ENCODE peak calls at places on chromosomes 2 and 18, in ten cellular contexts. H is upper lobe of left lung, L is GM23338, W is endodermal cell, V is Karpas-422, K is HCT116, Z is heart right ventricle, D is endothelial cell of umbilical vein, M is spleen, N is ovary. Y is an unnamed sample.

GRCh38 chr2:196083601-196084000 is 15.0 kb upstream of the DNAH7 start:
- DNase-seq in H (no peak), Z (no peak), M (no peak), N (no peak), V (peak; percentile 37), D (no peak), K (no peak), W (no peak), L (no peak), Y (no peak)

GRCh38 chr2:186641132-186641806 is 51.4 kb downstream of the ITGAV start:
- DNase-seq in Z (no peak), L (no peak), H (no peak), W (no peak), M (no peak), V (no peak), K (no peak), D (no peak), N (no peak), Y (no peak)

GRCh38 chr2:237320801-237321563 is 93.0 kb downstream of the COL6A3 start:
- DNase-seq in Z (peak; percentile 73), V (no peak), M (no peak), W (no peak), H (no peak), N (no peak), D (no peak), K (no peak), L (no peak), Y (peak; percentile 86)

GRCh38 chr2:235050992-235051351 is 99.2 kb downstream of the SH3BP4 start:
- DNase-seq in H (peak; percentile 91), W (peak; percentile 49), N (peak; percentile 29), Z (peak; percentile 91), K (peak; percentile 82), V (peak; percentile 75), M (peak; percentile 75), L (no peak), D (peak; percentile 88), Y (peak; percentile 96)

GRCh38 chr2:226274143-226274542 is 525.5 kb downstream of the IRS1 start:
- DNase-seq in Z (no peak), W (no peak), V (no peak), D (no peak), K (no peak), L (no peak), N (no peak), H (no peak), M (no peak), Y (no peak)

GRCh38 chr2:120771556-120772208 is 36.0 kb downstream of the GLI2 start:
- DNase-seq in D (no peak), W (peak; percentile 44), K (no peak), H (no peak), Z (peak; percentile 45), V (no peak), M (peak; percentile 66), N (peak; percentile 61), L (no peak), Y (peak; percentile 87)

GRCh38 chr2:168816369-168816768 is 13.9 kb downstream of the NOSTRIN start:
- DNase-seq in D (no peak), W (no peak), H (no peak), M (no peak), V (no peak), K (no peak), L (no peak), Z (no peak), N (no peak), Y (no peak)

GRCh38 chr2:46170611-46171385 is 126.4 kb upstream of the EPAS1 start:
- DNase-seq in W (no peak), N (no peak), D (peak; percentile 82), K (no peak), Z (no peak), V (no peak), L (no peak), H (no peak), M (peak; percentile 43), Y (no peak)

GRCh38 chr2:237132799-237133198 is 47.1 kb downstream of the COPS8 start:
- DNase-seq in W (peak; percentile 75), V (peak; percentile 84), Z (no peak), L (peak; percentile 89), D (no peak), H (no peak), K (peak; percentile 37), M (no peak), N (no peak), Y (no peak)

GRCh38 chr2:130728007-130728454 is 839 bp upstream of the GPR148 start:
- DNase-seq in M (peak; percentile 80), W (no peak), N (no peak), H (no peak), L (peak; percentile 29), Z (no peak), D (no peak), V (no peak), K (no peak), Y (no peak)

DNA sequence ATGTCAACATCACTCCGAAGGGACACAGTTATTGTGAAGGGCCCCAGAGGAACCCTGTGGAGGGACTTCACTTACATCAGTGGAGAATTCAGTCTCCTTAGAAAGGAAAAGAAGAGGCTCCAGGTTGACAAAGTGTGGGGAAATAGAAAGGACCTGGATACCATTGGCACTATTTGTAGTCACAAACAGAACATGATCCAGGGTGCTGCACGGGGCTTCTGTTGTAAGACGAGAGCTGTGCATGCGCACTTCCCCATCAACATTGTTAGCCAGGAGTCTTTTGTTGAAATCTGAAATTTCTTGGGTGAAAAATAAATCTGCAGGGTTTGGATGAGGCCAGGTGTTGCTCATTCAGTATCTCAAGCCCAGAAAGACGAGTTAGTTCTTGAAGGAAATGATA is 2.4 kb upstream of the ALPK2 start:
- DNase-seq in M (no peak), N (no peak), D (no peak), L (no peak), W (no peak), K (no peak), H (no peak), V (no peak), Z (no peak), Y (no peak)
- H3K4me1 ChIP-seq in M (no peaks in the 10 kb centered on the region), N (no peaks in the 10 kb centered on the region), D (no peaks in the 10 kb centered on the region), L (peaks cover 10% of the 10 kb centered on the region), W (peaks cover 24% of the 10 kb centered on the region), K (peaks cover 6% of the 10 kb centered on the region), H (no peaks in the 10 kb centered on the region), V (no peaks in the 10 kb centered on the region), Z (peaks cover 5% of the 10 kb centered on the region), Y (no peaks in the 10 kb centered on the region)

DNA sequence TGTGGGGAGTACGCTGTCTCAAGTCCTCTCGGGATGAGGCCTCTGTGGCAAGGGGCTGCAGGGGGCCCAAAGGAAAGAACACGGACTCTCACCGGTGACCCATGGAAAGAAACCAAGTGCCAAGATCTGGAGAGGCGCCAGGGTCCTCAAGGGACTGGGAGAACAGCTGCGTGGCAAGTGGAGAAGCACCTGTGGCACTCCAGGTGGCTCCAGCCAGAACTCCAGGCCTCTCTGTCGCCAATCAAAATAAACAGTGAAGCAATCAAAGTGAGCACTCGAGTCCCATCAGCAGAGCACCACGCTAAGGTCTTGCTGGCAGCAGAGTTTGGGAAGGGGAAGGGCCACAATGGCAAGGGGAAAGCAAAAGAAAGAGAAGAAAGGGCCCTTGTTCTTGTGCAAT is 54.7 kb downstream of the BCL2 start:
- DNase-seq in K (no peak), Z (no peak), W (no peak), V (no peak), N (no peak), M (no peak), D (no peak), L (no peak), H (peak; percentile 78), Y (no peak)
- H3K27ac ChIP-seq in K (no peak overlapping the region), Z (no peak overlapping the region), W (no peak overlapping the region), V (no peak overlapping the region), N (no peak overlapping the region), M (no peak overlapping the region), D (no peak overlapping the region), L (no peak overlapping the region), H (no peak overlapping the region), Y (no peak overlapping the region)

GRCh38 chr2:51032748-51033355 is 920 bp upstream of the NRXN1 start:
- DNase-seq in M (no peak), Z (no peak), W (no peak), N (no peak), H (no peak), D (no peak), K (no peak), L (peak; percentile 42), V (no peak), Y (no peak)
- H3K4me3 ChIP-seq in M (no peak overlapping the region), Z (no peak overlapping the region), W (peak overlapping the region; percentile 80), N (no peak overlapping the region), H (no peak overlapping the region), D (no peak overlapping the region), K (no peak overlapping the region), L (peak overlapping the region; percentile 71), V (no peak overlapping the region), Y (no peak overlapping the region)

GRCh38 chr18:58064406-58064998 is 20.5 kb downstream of the NEDD4L start:
- DNase-seq in Z (no peak), W (no peak), D (no peak), M (no peak), N (no peak), H (no peak), K (no peak), V (no peak), L (no peak), Y (no peak)

GRCh38 chr18:58057291-58057965 is 13.4 kb downstream of the NEDD4L start:
- DNase-seq in D (no peak), K (no peak), Z (no peak), V (no peak), L (no peak), H (no peak), W (no peak), M (no peak), N (no peak), Y (no peak)

GRCh38 chr18:58058720-58059119 is 14.7 kb downstream of the NEDD4L start:
- DNase-seq in Z (no peak), V (no peak), H (no peak), W (no peak), N (no peak), K (no peak), L (no peak), D (no peak), M (no peak), Y (no peak)

GRCh38 chr18:58060254-58060653 is 16.2 kb downstream of the NEDD4L start:
- DNase-seq in K (no peak), N (no peak), H (no peak), L (no peak), V (no peak), D (no peak), Z (no peak), W (no peak), M (no peak), Y (no peak)

DNA sequence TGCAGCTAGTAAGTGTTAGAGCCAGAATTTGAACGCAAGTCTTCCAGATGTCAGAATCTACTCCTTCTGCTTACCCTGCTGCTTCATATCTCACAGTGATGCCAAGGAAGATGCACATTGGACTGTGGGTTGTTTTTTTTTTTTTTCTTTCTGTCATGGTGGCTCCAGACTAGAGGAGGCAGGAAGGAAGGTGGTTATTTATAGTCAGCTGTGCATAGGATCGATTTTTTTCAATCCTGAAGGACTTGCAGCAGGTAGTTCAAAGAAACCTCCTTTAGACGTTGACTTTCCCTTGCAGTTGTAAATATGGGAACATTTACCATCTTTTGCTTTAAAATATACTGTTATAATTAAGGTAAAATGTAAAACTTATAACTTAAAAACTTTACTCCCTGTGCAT is 17.3 kb downstream of the NEDD4L start:
- DNase-seq in D (no peak), N (no peak), M (no peak), H (no peak), L (no peak), W (no peak), V (no peak), Z (no peak), K (no peak), Y (no peak)
- H3K4me1 ChIP-seq in D (no peaks in the 10 kb centered on the region), N (no peaks in the 10 kb centered on the region), M (no peaks in the 10 kb centered on the region), H (no peaks in the 10 kb centered on the region), L (peaks cover 5% of the 10 kb centered on the region), W (no peaks in the 10 kb centered on the region), V (peaks cover 12% of the 10 kb centered on the region), Z (no peaks in the 10 kb centered on the region), K (no peaks in the 10 kb centered on the region), Y (no peaks in the 10 kb centered on the region)

Y was measured in right cardiac atrium.